ENCODE peak calls at places on chromosomes 4 and X, in four cellular contexts. One of them, this sample, is unnamed. For H3K27me3, the result is how much of the 10 kb centered on the place peaks cover.

GRCh38 chr4:122827899-122828601 is 1.4 kb downstream of the FGF2 start:
- DNase-seq in H1: peak
- DNase-seq in K562: peak
- DNase-seq in HCT116: no peak
- DNase-seq in this sample: peak

GRCh38 chrX:76026292-76026691 is 146.6 kb upstream of the PBDC1 start:
- DNase-seq in H1: no peak
- DNase-seq in HCT116: no peak
- DNase-seq in K562: no peak
- DNase-seq in this sample: no peak

GRCh38 chr4:7981738-7982394 is 42.2 kb upstream of the AFAP1 start:
- DNase-seq in K562: no peak
- DNase-seq in H1: no peak
- DNase-seq in HCT116: no peak
- DNase-seq in this sample: no peak

GRCh38 chr4:174764105-174764729 is 64.8 kb downstream of the GLRA3 start:
- DNase-seq in HCT116: peak
- DNase-seq in H1: no peak
- DNase-seq in K562: peak
- DNase-seq in this sample: peak

GRCh38 chr4:169225812-169226211 is 44.9 kb downstream of the SH3RF1 start:
- DNase-seq in HCT116: peak
- DNase-seq in H1: no peak
- DNase-seq in K562: no peak
- DNase-seq in this sample: no peak

GRCh38 chrX:32530802-32531403 is 680.4 kb downstream of the DMD start:
- DNase-seq in H1: no peak
- DNase-seq in K562: peak
- DNase-seq in HCT116: no peak
- DNase-seq in this sample: peak

GRCh38 chrX:45850197-45850774 is 649.6 kb upstream of the DIPK2B start:
- DNase-seq in H1: no peak
- DNase-seq in HCT116: no peak
- DNase-seq in K562: no peak
- DNase-seq in this sample: no peak

GRCh38 chrX:68375803-68376202 is 57.5 kb downstream of the OPHN1 start:
- DNase-seq in H1: no peak
- DNase-seq in HCT116: no peak
- DNase-seq in K562: no peak
- DNase-seq in this sample: no peak

GRCh38 chrX:134711135-134711941 is 53.1 kb upstream of the PLAC1 start:
- DNase-seq in H1: no peak
- DNase-seq in HCT116: no peak
- DNase-seq in K562: no peak
- DNase-seq in this sample: no peak

GRCh38 chr4:147736458-147736857 is 4.6 kb downstream of the ARHGAP10 start:
- DNase-seq in H1: no peak
- DNase-seq in K562: no peak
- DNase-seq in HCT116: no peak
- DNase-seq in this sample: no peak

GRCh38 chr4:187516224-187516623 is 479.3 kb upstream of the ZFP42 start:
- DNase-seq in HCT116: no peak
- DNase-seq in K562: no peak
- DNase-seq in H1: no peak
- DNase-seq in this sample: no peak

GRCh38 chrX:18873836-18874235 is 110.1 kb downstream of the PHKA2 start:
- DNase-seq in K562: no peak
- DNase-seq in H1: no peak
- DNase-seq in HCT116: no peak
- DNase-seq in this sample: no peak

GRCh38 chr4:105586638-105587328 is 34.4 kb downstream of the ARHGEF38 start:
- DNase-seq in HCT116: no peak
- DNase-seq in K562: no peak
- DNase-seq in H1: no peak
- DNase-seq in this sample: no peak

GRCh38 chr4:2689114-2689513 is 67.0 kb downstream of the TNIP2 start:
- DNase-seq in K562: no peak
- DNase-seq in H1: no peak
- DNase-seq in HCT116: no peak
- DNase-seq in this sample: no peak

GRCh38 chr4:65893957-65894755 is 223.9 kb upstream of the EPHA5 start:
- DNase-seq in K562: no peak
- DNase-seq in H1: no peak
- DNase-seq in HCT116: no peak
- DNase-seq in this sample: no peak

GRCh38 chrX:74465424-74465823 is 44.1 kb downstream of the SLC16A2 start:
- DNase-seq in K562: no peak
- DNase-seq in HCT116: no peak
- DNase-seq in H1: no peak
- DNase-seq in this sample: no peak

GRCh38 chrX:46209037-46209436 is 336.2 kb downstream of the ZNF674 start:
- DNase-seq in H1: no peak
- DNase-seq in HCT116: no peak
- DNase-seq in K562: no peak
- DNase-seq in this sample: no peak

GRCh38 chr4:11889099-11889498 is 460.4 kb upstream of the HS3ST1 start:
- DNase-seq in H1: no peak
- DNase-seq in K562: no peak
- DNase-seq in HCT116: no peak
- DNase-seq in this sample: no peak

GRCh38 chrX:104307341-104307740 is 52.6 kb upstream of the ESX1 start:
- DNase-seq in K562: no peak
- DNase-seq in H1: no peak
- DNase-seq in HCT116: no peak
- DNase-seq in this sample: no peak

GRCh38 chrX:104306180-104306579 is 51.4 kb upstream of the ESX1 start:
- DNase-seq in HCT116: no peak
- DNase-seq in H1: no peak
- DNase-seq in K562: no peak
- DNase-seq in this sample: no peak

GRCh38 chrX:104309169-104309568 is 54.4 kb upstream of the ESX1 start:
- DNase-seq in HCT116: no peak
- DNase-seq in K562: no peak
- DNase-seq in H1: no peak
- DNase-seq in this sample: no peak

GRCh38 chrX:104310657-104311056 is 55.9 kb upstream of the ESX1 start:
- DNase-seq in H1: no peak
- DNase-seq in K562: no peak
- DNase-seq in HCT116: no peak
- DNase-seq in this sample: no peak

DNA sequence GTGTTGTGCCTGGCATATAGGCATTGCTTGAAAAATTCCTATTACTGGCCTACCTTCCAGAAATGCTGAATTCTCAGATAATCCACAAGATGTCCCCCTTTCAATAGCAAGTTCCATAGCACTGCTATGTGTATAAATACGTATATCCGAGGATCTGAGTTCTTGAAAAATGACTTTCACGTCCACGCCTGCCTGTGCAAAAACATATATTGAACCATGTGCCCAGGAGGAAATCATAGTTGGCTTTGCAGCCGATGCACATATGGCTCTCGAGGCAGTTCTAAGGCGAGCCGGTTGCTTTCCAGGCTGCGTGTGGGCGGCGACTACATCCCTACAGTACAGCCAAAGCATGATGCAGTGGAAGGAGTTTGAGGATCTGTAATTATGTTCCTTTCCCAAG is 55.4 kb upstream of the ESX1 start:
- DNase-seq in HCT116: no peak
- DNase-seq in H1: no peak
- DNase-seq in K562: no peak
- DNase-seq in this sample: no peak
- H3K4me3 ChIP-seq in HCT116: no peak
- H3K4me3 ChIP-seq in H1: no peak
- H3K4me3 ChIP-seq in K562: no peak
- H3K4me3 ChIP-seq in this sample: no peak

DNA sequence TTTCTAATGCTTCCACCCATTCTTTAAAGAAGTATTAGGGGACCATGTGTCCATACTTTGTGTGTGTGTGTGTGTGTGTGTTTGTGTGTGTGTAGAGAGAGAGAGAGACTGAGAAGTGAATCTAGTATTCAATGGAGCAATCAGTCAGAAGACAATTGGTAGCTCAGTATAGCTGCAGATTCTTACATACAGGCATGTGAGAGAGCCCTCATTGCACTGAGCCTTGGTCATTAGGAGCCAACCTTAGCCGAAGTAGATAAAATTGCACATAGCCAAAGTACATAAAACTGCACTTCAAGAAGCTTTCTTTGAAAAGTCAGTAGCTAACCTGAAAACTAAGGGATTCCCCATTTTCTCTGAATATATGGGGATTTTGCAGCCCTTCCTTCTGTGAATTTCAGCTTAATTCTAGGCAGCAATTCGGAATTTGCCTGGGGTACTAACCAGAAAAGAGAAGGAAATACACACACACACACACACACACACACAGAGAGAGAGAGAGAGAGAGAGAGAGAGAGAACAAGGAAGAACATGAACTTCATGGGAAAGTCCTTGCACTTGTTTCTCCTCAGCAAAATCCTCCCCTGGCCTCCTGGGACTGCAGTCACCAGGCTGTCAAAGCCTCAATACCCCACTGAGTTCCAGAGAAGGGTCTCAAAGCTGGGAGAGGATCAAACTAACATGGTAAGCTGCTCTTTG is 1.7 kb upstream of the PRDM8 start:
- DNase-seq in HCT116: no peak
- DNase-seq in H1: no peak
- DNase-seq in K562: no peak
- DNase-seq in this sample: no peak
- H3K27me3 ChIP-seq in HCT116: under half
- H3K27me3 ChIP-seq in H1: half or more
- H3K27me3 ChIP-seq in K562: under half
- H3K27me3 ChIP-seq in this sample: half or more

DNA sequence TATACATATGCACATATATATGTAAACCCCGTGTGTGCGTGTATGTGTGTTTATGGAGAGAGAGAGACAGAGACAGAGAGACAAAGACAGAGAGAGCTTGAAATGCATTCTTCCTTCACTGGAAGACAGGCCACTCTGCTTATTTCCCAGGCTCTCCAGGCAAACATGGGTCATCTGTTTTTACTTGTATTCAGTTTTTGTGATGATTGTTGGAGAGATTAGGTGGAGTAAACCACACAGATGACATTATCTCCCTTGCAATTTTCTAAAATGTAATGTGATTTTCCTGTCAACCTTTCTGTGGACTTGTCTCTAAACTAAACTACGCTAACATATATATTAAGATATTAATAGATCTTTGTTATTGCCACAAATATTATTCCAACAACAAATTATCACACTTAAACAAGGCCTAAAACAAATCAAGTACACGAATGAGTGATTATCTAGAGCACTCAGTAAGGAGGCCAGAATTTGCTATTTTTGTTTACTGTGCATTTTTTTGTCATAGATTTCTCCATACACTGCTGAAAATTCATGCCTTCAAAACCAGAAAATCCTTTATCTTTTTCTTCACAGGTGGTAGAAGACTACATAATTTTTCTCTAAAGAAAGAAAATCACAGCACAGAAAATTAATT is 251.8 kb upstream of the SLIT2 start:
- DNase-seq in HCT116: no peak
- DNase-seq in K562: no peak
- DNase-seq in H1: no peak
- DNase-seq in this sample: no peak
- TF ChIP-seq ZNF274 in HCT116: no peak
- TF ChIP-seq ZNF274 in K562: no peak
- TF ChIP-seq ZNF274 in H1: no peak
- TF ChIP-seq ZNF274 in this sample: no peak

GRCh38 chr4:5051692-5052423 is 578 bp downstream of the STK32B start:
- DNase-seq in K562: no peak
- DNase-seq in H1: peak
- DNase-seq in HCT116: no peak
- DNase-seq in this sample: no peak

GRCh38 chr4:5050520-5050955 is 742 bp upstream of the STK32B start:
- DNase-seq in H1: peak
- DNase-seq in K562: peak
- DNase-seq in HCT116: peak
- DNase-seq in this sample: peak

GRCh38 chr4:5051210-5051691 is at the start of gene STK32B:
- DNase-seq in H1: peak
- DNase-seq in K562: peak
- DNase-seq in HCT116: no peak
- DNase-seq in this sample: peak

GRCh38 chr4:5052726-5053425 is 1.6 kb downstream of the STK32B start:
- DNase-seq in K562: no peak
- DNase-seq in HCT116: no peak
- DNase-seq in H1: no peak
- DNase-seq in this sample: no peak

DNA sequence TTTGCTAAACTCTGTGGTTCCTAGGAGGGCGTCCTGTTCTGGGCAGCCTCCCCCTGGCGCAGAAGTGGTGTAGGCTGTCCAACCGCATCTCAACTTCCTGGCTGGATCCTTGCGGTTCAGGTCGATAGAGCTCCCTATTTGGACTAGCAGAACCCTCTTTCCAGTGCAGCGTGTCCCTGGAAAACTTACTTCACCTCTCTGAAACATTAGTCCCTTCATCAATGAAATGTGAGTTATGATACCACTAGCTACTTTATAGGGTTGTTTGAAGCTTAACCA is 1.1 kb downstream of the STK32B start:
- DNase-seq in K562: no peak
- DNase-seq in H1: no peak
- DNase-seq in HCT116: no peak
- DNase-seq in this sample: no peak
- H3K4me3 ChIP-seq in K562: no peak
- H3K4me3 ChIP-seq in H1: peak
- H3K4me3 ChIP-seq in HCT116: no peak
- H3K4me3 ChIP-seq in this sample: peak

DNA sequence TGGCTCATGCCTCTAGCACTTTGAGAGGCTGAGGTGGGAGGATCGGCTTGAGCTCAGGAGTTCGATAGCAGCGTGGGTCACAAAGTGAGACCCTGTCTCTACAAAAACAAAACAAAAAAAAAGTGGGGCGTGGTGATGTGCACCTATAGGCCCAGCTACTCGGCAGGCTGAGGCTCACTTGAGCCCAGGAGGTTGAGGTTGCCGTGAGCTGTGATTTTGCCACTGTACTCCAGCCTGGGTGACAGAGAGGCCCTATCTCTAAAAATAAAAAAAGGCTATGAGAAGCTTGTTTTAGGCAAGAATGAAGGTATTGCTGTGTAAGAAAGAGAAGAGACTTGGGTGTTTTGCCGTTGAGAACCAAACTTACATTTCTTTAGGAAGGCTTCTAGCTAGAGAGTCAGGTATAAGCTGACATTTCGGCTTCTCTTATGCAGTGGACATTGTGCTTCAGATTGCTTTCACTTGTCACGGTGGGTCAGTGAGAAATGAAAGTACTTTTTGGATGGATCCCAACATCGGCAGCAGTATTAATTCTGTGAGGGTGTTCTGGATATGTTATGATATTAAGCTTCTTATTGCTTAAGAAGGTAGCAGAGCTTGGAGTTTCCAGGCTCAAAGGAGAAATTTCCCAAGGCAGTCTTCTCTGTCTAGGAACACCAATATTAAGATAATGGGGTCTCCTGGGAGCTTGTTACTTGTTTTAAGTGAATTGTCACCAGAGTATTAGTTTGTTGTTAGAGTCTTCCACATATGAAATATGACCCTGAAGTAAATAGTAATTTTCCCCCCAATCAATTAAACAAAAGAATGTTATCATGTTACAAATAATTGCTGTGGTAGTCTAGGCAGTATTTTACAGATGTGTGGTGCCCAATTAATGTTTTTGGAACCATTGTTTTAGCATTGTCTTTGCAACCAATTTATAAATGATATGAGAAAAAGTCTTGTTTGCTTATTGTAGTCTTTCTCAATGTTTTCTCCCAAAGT is 17.6 kb downstream of the TMEM131L start:
- DNase-seq in HCT116: no peak
- DNase-seq in K562: no peak
- DNase-seq in H1: no peak
- DNase-seq in this sample: no peak
- H3K27me3 ChIP-seq in HCT116: under half
- H3K27me3 ChIP-seq in K562: under half
- H3K27me3 ChIP-seq in H1: under half
- H3K27me3 ChIP-seq in this sample: under half